ENCODE peak calls at places on chromosomes 13 and 19, in seven cellular contexts. Y is neural crest cell; Z is RPMI7951; C is NCI-H82; A is kidney epithelial cell; T is stimulated activated CD8-positive, alpha-beta memory T cell treated with anti-CD3 and anti-CD28 coated beads, Interleukin-7, amount 100 ng/mL, for 24 hours; G is mucosa of gallbladder. J is an unnamed sample.

GRCh38 chr19:31285744-31286143 is 63.5 kb downstream of the TSHZ3 start:
- DNase-seq in Z (peak; percentile 86), Y (no peak), C (no peak), G (no peak), T (no peak), A (no peak), J (no peak)

GRCh38 chr19:10020851-10021250 is 7.6 kb downstream of the RDH8 start:
- DNase-seq in Z (no peak), C (no peak), G (no peak), A (no peak), Y (no peak), T (no peak), J (no peak)

GRCh38 chr13:29315847-29316246 is 279.6 kb downstream of the SLC7A1 start:
- DNase-seq in Z (no peak), A (no peak), T (no peak), G (no peak), Y (no peak), C (no peak), J (no peak)

GRCh38 chr19:50772408-50773311 is 2.4 kb downstream of the GPR32 start:
- DNase-seq in Y (no peak), C (peak; percentile 49), Z (peak; percentile 34), A (no peak), T (no peak), G (no peak), J (no peak)

GRCh38 chr13:114132419-114133121 is at the start of gene RASA3:
- DNase-seq in C (peak; percentile 93), A (peak; percentile 41), Z (peak; percentile 81), T (no peak), G (peak; percentile 54), Y (peak; percentile 70), J (no peak)

GRCh38 chr19:48915757-48916156 is 15.6 kb downstream of the NUCB1 start:
- DNase-seq in A (no peak), T (no peak), Y (no peak), Z (no peak), C (no peak), G (no peak), J (no peak)

GRCh38 chr13:26679411-26679810 is 81.2 kb downstream of the GPR12 start:
- DNase-seq in Y (no peak), G (no peak), T (no peak), Z (peak; percentile 14), C (no peak), A (peak; percentile 58), J (no peak)

GRCh38 chr13:110907951-110908898 is 6.6 kb downstream of the ANKRD10 start:
- DNase-seq in Y (no peak), A (peak; percentile 78), C (no peak), T (no peak), Z (peak; percentile 18), G (peak; percentile 67), J (no peak)

GRCh38 chr19:45508931-45509691 is 1.8 kb downstream of the VASP start:
- DNase-seq in Y (peak; percentile 41), G (peak; percentile 71), Z (peak; percentile 87), C (peak; percentile 66), A (no peak), T (no peak), J (no peak)

GRCh38 chr13:105960326-105960725 is 575.1 kb downstream of the EFNB2 start:
- DNase-seq in T (no peak), Z (peak; percentile 69), G (no peak), A (no peak), C (no peak), Y (no peak), J (no peak)

GRCh38 chr19:38057954-38058690 is 151.1 kb downstream of the SIPA1L3 start:
- DNase-seq in C (peak; percentile 96), T (no peak), Y (no peak), Z (no peak), A (no peak), G (no peak), J (no peak)

GRCh38 chr19:13060233-13060963 is 42.3 kb downstream of the LYL1 start:
- DNase-seq in Y (peak; percentile 28), T (no peak), G (no peak), C (no peak), A (no peak), Z (peak; percentile 83), J (no peak)

GRCh38 chr19:7069904-7070226 is 362 bp downstream of the ZNF557 start:
- DNase-seq in Y (no peak), G (no peak), T (no peak), Z (no peak), A (no peak), C (no peak), J (no peak)

GRCh38 chr19:2646866-2647535 is 55.5 kb downstream of the GNG7 start:
- DNase-seq in C (no peak), Z (no peak), G (no peak), T (no peak), Y (no peak), A (no peak), J (no peak)

GRCh38 chr19:16778796-16779411 is 50.3 kb upstream of the SIN3B start:
- DNase-seq in Y (peak; percentile 46), Z (peak; percentile 82), C (peak; percentile 88), G (peak; percentile 17), A (peak; percentile 21), T (no peak), J (peak; percentile 70)

GRCh38 chr13:21043898-21044297 is 17.5 kb downstream of the LATS2 start:
- DNase-seq in G (peak; percentile 24), Z (no peak), A (no peak), Y (no peak), T (no peak), C (no peak), J (no peak)

GRCh38 chr19:45406165-45406956 is at the start of gene POLR1G:
- DNase-seq in Y (peak; percentile 71), Z (peak; percentile 86), C (peak; percentile 96), G (peak; percentile 78), T (peak; percentile 69), A (no peak), J (no peak)

GRCh38 chr13:34300559-34300958 is 482.6 kb downstream of the RFC3 start:
- DNase-seq in C (no peak), G (no peak), T (no peak), Z (no peak), Y (no peak), A (peak; percentile 23), J (no peak)

J was measured in iPS DF 6.9.